ENCODE peak calls at places on chromosomes 1 and 21, in ten cellular contexts. B, U, F, V, K, X, Z, O, Y and C are unnamed samples.

GRCh38 chr1:153483776-153484175 is 23.3 kb upstream of the S100A7 start:
- DNase-seq in B (no peak), U (no peak), F (no peak), V (no peak), K (no peak), X (no peak), Z (no peak), O (no peak), Y (no peak), C (no peak)

GRCh38 chr1:965526-966134 is 652 bp upstream of the PLEKHN1 start:
- DNase-seq in B (no peak), U (no peak), F (no peak), V (no peak), K (no peak), X (no peak), Z (no peak), O (no peak), Y (no peak), C (no peak)

GRCh38 chr1:206941766-206942418 is 4.4 kb downstream of the PIGR start:
- DNase-seq in B (no peak), U (no peak), F (no peak), V (no peak), K (peak; percentile 72), X (no peak), Z (no peak), O (no peak), Y (no peak), C (no peak)

GRCh38 chr1:205615789-205616188 is 16.0 kb downstream of the ELK4 start:
- DNase-seq in B (no peak), U (no peak), F (no peak), V (no peak), K (no peak), X (no peak), Z (no peak), O (no peak), Y (no peak), C (no peak)

GRCh38 chr1:228305721-228306152 is 97.9 kb downstream of the OBSCN start:
- DNase-seq in B (peak; percentile 16), U (peak; percentile 11), F (no peak), V (no peak), K (peak; percentile 25), X (no peak), Z (peak; percentile 36), O (no peak), Y (no peak), C (no peak)

GRCh38 chr1:206608108-206608698 is 4.1 kb downstream of the EIF2D start:
- DNase-seq in B (no peak), U (no peak), F (no peak), V (peak; percentile 30), K (no peak), X (peak; percentile 37), Z (no peak), O (peak; percentile 21), Y (no peak), C (no peak)

GRCh38 chr21:27425172-27425571 is 458.3 kb upstream of the ADAMTS5 start:
- DNase-seq in B (no peak), U (no peak), F (no peak), V (no peak), K (no peak), X (no peak), Z (no peak), O (no peak), Y (no peak), C (no peak)

GRCh38 chr1:23644555-23644866 is 47.1 kb upstream of the RPL11 start:
- DNase-seq in B (no peak), U (no peak), F (no peak), V (no peak), K (no peak), X (no peak), Z (no peak), O (no peak), Y (no peak), C (no peak)

GRCh38 chr1:219347843-219348475 is 174.3 kb downstream of the LYPLAL1 start:
- DNase-seq in B (peak; percentile 67), U (no peak), F (peak; percentile 19), V (no peak), K (no peak), X (no peak), Z (peak; percentile 41), O (no peak), Y (no peak), C (no peak)

GRCh38 chr1:229887043-229887822 is 179.8 kb upstream of the GALNT2 start:
- DNase-seq in B (no peak), U (no peak), F (peak; percentile 32), V (no peak), K (no peak), X (no peak), Z (peak; percentile 84), O (no peak), Y (no peak), C (no peak)

GRCh38 chr1:212132040-212132439 is 96.5 kb downstream of the DTL start:
- DNase-seq in B (no peak), U (no peak), F (no peak), V (no peak), K (no peak), X (peak; percentile 22), Z (no peak), O (no peak), Y (no peak), C (no peak)

GRCh38 chr1:101122452-101123166 is 97.0 kb upstream of the DPH5 start:
- DNase-seq in B (no peak), U (no peak), F (no peak), V (no peak), K (no peak), X (no peak), Z (no peak), O (no peak), Y (no peak), C (no peak)

GRCh38 chr1:202586018-202586821 is 124.0 kb downstream of the SYT2 start:
- DNase-seq in B (no peak), U (no peak), F (no peak), V (peak; percentile 50), K (no peak), X (peak; percentile 38), Z (no peak), O (no peak), Y (peak; percentile 58), C (no peak)

GRCh38 chr1:214325401-214325800 is 44.4 kb downstream of the SMYD2 start:
- DNase-seq in B (no peak), U (no peak), F (no peak), V (no peak), K (no peak), X (no peak), Z (no peak), O (no peak), Y (no peak), C (no peak)

GRCh38 chr1:54501849-54502248 is 46.2 kb upstream of the ACOT11 start:
- DNase-seq in B (no peak), U (no peak), F (no peak), V (no peak), K (no peak), X (no peak), Z (no peak), O (no peak), Y (no peak), C (no peak)

DNA sequence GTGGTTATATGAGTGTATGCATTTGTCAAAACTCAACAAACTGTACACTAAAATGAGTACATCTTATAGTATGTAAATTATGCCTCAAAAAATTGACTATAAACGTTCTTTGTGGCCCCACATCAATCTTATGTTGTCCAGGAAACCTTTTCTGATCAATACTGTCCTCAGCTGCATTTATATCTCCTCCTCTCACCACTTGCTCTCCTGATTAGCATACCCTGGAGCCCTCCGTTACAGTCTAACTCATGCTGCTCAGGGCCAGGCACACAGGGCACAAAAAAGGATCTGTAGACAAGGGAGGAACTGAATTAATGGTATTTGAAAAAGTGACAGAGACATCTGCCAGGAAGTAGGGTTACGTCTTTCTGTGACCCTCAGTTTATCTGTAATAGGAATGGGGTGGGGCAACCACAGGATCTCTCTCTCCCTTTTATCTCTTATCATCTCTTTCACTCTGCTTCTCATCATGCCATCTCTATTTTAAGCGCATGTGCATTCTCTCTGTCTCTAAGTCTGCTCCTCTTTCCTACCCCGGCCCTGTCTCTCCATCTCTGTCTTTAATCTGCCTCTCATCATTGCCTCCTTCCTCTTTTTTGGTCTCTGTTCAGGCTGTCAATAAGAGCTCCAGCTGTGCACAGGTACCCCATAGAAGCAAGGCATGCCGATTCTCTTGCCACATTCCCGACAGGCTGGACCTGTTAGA is 7.1 kb upstream of the TAL1 start:
- DNase-seq in B (no peak), U (no peak), F (no peak), V (no peak), K (no peak), X (no peak), Z (no peak), O (no peak), Y (no peak), C (no peak)
- TF ChIP-seq POLR2A in B (no peak), U (no peak), F (no peak), V (no peak), K (no peak), X (no peak), Z (no peak), O (no peak), Y (no peak), C (no peak)

DNA sequence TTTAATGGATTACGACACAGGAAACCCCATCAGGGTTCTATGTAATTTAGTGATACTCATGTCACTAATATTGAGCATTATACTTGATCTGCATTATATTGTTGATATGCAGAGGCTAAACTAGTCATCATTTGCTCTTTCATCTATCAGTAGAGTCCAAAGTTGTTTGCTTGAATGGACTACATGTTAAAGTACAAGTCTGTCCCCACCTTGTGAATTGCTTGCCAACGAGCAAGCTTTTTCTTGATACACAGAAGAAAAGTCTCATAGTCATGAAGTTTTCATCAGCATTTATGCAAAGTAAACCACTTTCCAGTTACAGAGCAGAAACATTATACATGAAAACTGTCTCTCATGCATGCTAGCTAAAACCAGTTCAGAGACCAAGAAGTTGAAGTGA is 13.1 kb downstream of the SFPQ start:
- DNase-seq in B (no peak), U (no peak), F (no peak), V (no peak), K (no peak), X (no peak), Z (no peak), O (no peak), Y (no peak), C (no peak)
- TF ChIP-seq POLR2A in B (no peak), U (no peak), F (no peak), V (peak; percentile 20), K (no peak), X (no peak), Z (no peak), O (no peak), Y (no peak), C (no peak)

GRCh38 chr1:26889580-26890466 is at the start of gene GPN2:
- DNase-seq in B (peak; percentile 84), U (peak; percentile 79), F (peak; percentile 73), V (peak; percentile 73), K (peak; percentile 86), X (peak; percentile 72), Z (peak; percentile 84), O (peak; percentile 51), Y (peak; percentile 64), C (peak; percentile 53)
- TF ChIP-seq POLR2A in B (peak; percentile 52), U (peak; percentile 85), F (no peak), V (peak; percentile 85), K (peak; percentile 76), X (peak; percentile 84), Z (peak; percentile 73), O (peak; percentile 87), Y (peak; percentile 50), C (peak; percentile 69)

DNA sequence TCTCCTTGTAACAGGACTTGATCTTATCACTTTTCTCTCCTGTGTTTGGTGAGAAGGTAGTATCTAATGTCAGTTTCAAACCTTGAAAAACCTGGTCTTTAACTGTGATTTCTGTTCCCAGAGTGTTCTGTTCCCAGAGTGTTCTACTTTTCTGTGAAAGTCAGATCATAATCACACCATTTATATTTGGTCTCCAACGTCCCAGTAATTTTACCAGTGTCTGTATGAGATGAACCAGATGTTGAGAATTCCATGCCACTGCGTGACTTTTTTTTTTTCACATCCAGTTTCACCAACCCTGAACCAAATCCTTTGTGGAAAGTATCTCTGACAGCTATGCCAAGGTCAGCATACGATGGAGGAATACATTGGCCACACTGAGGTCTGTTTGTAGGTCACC is 365.2 kb downstream of the USP25 start:
- DNase-seq in B (no peak), U (no peak), F (no peak), V (no peak), K (no peak), X (no peak), Z (no peak), O (no peak), Y (no peak), C (no peak)
- TF ChIP-seq POLR2A in B (no peak), U (no peak), F (no peak), V (no peak), K (no peak), X (no peak), Z (no peak), O (no peak), Y (no peak), C (no peak)